ENCODE peak calls at places on chromosomes 16 and 17, in four cellular contexts. U is fibroblast of pulmonary artery, W is HTR-8/SVneo, O is anterior cingulate cortex. H is an unnamed sample.

GRCh38 chr16:60792437-60792836 is 1243.8 kb downstream of the CDH8 start:
- DNase-seq in W (no peak), O (no peak), U (no peak), H (no peak)

GRCh38 chr16:87924041-87924851 is 12.1 kb downstream of the CA5A start:
- DNase-seq in O (no peak), W (no peak), U (no peak), H (no peak)

GRCh38 chr17:27817731-27818130 is 17.4 kb upstream of the NOS2 start:
- DNase-seq in U (peak; percentile 28), O (no peak), W (no peak), H (no peak)

GRCh38 chr17:63774982-63775290 is 966 bp downstream of the DDX42 start:
- DNase-seq in U (peak; percentile 14), W (no peak), O (no peak), H (no peak)

GRCh38 chr16:6897910-6898475 is 434.7 kb upstream of the RBFOX1 start:
- DNase-seq in W (no peak), O (no peak), U (no peak), H (no peak)

GRCh38 chr17:30232015-30232821 is 3.3 kb downstream of the SLC6A4 start:
- DNase-seq in W (no peak), O (no peak), U (no peak), H (no peak)

GRCh38 chr17:16378631-16379282 is 2.1 kb upstream of the UBB start:
- DNase-seq in U (no peak), W (no peak), O (no peak), H (no peak)

GRCh38 chr16:3020247-3020603 is at the start of gene TNFRSF12A:
- DNase-seq in U (peak; percentile 65), O (peak; percentile 28), W (peak; percentile 78), H (no peak)

GRCh38 chr16:29962344-29962994 is 590 bp downstream of the TMEM219 start:
- DNase-seq in O (no peak), U (peak; percentile 57), W (no peak), H (no peak)

GRCh38 chr17:51428668-51429486 is 168.5 kb downstream of the UTP18 start:
- DNase-seq in O (no peak), W (no peak), U (no peak), H (no peak)

GRCh38 chr16:27111486-27111885 is 44.8 kb downstream of the C16orf82 start:
- DNase-seq in W (no peak), O (no peak), U (no peak), H (no peak)

H was measured in LNCaP clone FGC.